ENCODE peak calls at places on chromosomes 16 and 17, in five cellular contexts. B is right lobe of liver, L is cardiac fibroblast, Y is testis, O is body of pancreas. F is an unnamed sample.

GRCh38 chr16:57156351-57156703 is 29.5 kb downstream of the PSME3IP1 start:
- DNase-seq in L (no peak), O (no peak), B (no peak), Y (no peak), F (no peak)

GRCh38 chr16:63461248-63461841 is 1425.1 kb upstream of the CDH8 start:
- DNase-seq in O (peak), L (peak), Y (peak), B (no peak), F (peak)

GRCh38 chr16:87226926-87227650 is 90.1 kb downstream of the C16orf95 start:
- DNase-seq in Y (peak), L (peak), B (no peak), O (no peak), F (no peak)

GRCh38 chr16:61887903-61888302 is 148.3 kb downstream of the CDH8 start:
- DNase-seq in L (peak), B (no peak), O (no peak), Y (peak), F (no peak)

GRCh38 chr17:18262111-18262510 is 1.6 kb downstream of the MIEF2 start:
- DNase-seq in B (no peak), Y (no peak), L (no peak), O (no peak), F (no peak)

GRCh38 chr16:3413730-3414379 is 12.8 kb downstream of the ZNF174 start:
- DNase-seq in B (no peak), O (no peak), Y (peak), L (no peak), F (no peak)

GRCh38 chr16:64478258-64478906 is 643.5 kb downstream of the CDH11 start:
- DNase-seq in L (peak), O (peak), B (no peak), Y (no peak), F (no peak)

GRCh38 chr16:70688266-70688742 is 2.5 kb upstream of the MTSS2 start:
- DNase-seq in O (peak), L (peak), Y (no peak), B (no peak), F (peak)

GRCh38 chr16:58176608-58177346 is 21.1 kb downstream of the CSNK2A2 start:
- DNase-seq in B (no peak), Y (no peak), O (no peak), L (no peak), F (no peak)

GRCh38 chr16:87625241-87625797 is 23.0 kb downstream of the JPH3 start:
- DNase-seq in L (no peak), Y (no peak), B (no peak), O (no peak), F (no peak)

GRCh38 chr16:74872302-74872701 is 97.7 kb upstream of the FA2H start:
- DNase-seq in L (no peak), O (no peak), B (no peak), Y (no peak), F (no peak)

GRCh38 chr17:37824534-37825485 is 80.0 kb upstream of the HNF1B start:
- DNase-seq in B (peak), Y (no peak), L (peak), O (no peak), F (no peak)

GRCh38 chr16:22174642-22175041 is 12.3 kb downstream of the SDR42E2 start:
- DNase-seq in B (no peak), Y (no peak), O (no peak), L (no peak), F (no peak)

GRCh38 chr17:11996722-11997146 is 541 bp downstream of the ZNF18 start:
- DNase-seq in Y (peak), L (peak), O (peak), B (peak), F (no peak)

GRCh38 chr17:2776589-2777241 is 19.5 kb upstream of the RAP1GAP2 start:
- DNase-seq in L (no peak), B (no peak), Y (peak), O (peak), F (no peak)

GRCh38 chr17:34669511-34669910 is 90.1 kb downstream of the TMEM132E start:
- DNase-seq in L (no peak), O (no peak), B (peak), Y (no peak), F (no peak)

GRCh38 chr16:56938664-56939513 is 6.9 kb downstream of the HERPUD1 start:
- DNase-seq in B (no peak), L (no peak), Y (no peak), O (no peak), F (no peak)

GRCh38 chr17:29443041-29443440 is 52.9 kb downstream of the TAOK1 start:
- DNase-seq in O (no peak), L (no peak), Y (no peak), B (no peak), F (no peak)

GRCh38 chr17:8357910-8358309 is 18.3 kb downstream of the ODF4 start:
- DNase-seq in O (no peak), B (no peak), L (no peak), Y (no peak), F (no peak)

GRCh38 chr16:68406458-68407041 is 41.8 kb downstream of the SMPD3 start:
- DNase-seq in O (no peak), B (no peak), L (no peak), Y (no peak), F (peak)

GRCh38 chr16:87841608-87842208 is 27.6 kb downstream of the SLC7A5 start:
- DNase-seq in O (no peak), L (no peak), Y (no peak), B (peak), F (no peak)

GRCh38 chr16:17827313-17827712 is 356.6 kb upstream of the XYLT1 start:
- DNase-seq in Y (no peak), O (no peak), B (no peak), L (peak), F (no peak)

GRCh38 chr16:66289051-66289680 is 77.3 kb upstream of the CDH5 start:
- DNase-seq in B (peak), L (no peak), O (no peak), Y (no peak), F (no peak)

GRCh38 chr17:42287305-42288077 is 807 bp upstream of the STAT5A start:
- DNase-seq in B (peak), O (no peak), L (peak), Y (peak), F (no peak)

GRCh38 chr17:44083250-44083849 is 12.8 kb downstream of the G6PC3 start:
- DNase-seq in Y (no peak), L (no peak), O (no peak), B (peak), F (no peak)

GRCh38 chr17:8324132-8324531 is 14.1 kb downstream of the ARHGEF15 start:
- DNase-seq in L (no peak), O (no peak), Y (no peak), B (no peak), F (no peak)

GRCh38 chr17:80940171-80941123 is 51.2 kb upstream of the CHMP6 start:
- DNase-seq in L (no peak), B (no peak), O (peak), Y (no peak), F (no peak)

GRCh38 chr16:5000573-5001001 is 33.1 kb downstream of the NAGPA start:
- DNase-seq in L (no peak), B (no peak), Y (no peak), O (no peak), F (no peak)

GRCh38 chr17:78000351-78000750 is 41.8 kb downstream of the TNRC6C start:
- DNase-seq in B (no peak), Y (no peak), O (no peak), L (peak), F (no peak)

GRCh38 chr16:70163596-70163995 is 10.0 kb upstream of the CLEC18C start:
- DNase-seq in B (no peak), O (no peak), L (no peak), Y (peak), F (no peak)

GRCh38 chr17:75406222-75406615 is 741 bp upstream of the GRB2 start:
- DNase-seq in L (peak), B (no peak), Y (no peak), O (no peak), F (no peak)

DNA sequence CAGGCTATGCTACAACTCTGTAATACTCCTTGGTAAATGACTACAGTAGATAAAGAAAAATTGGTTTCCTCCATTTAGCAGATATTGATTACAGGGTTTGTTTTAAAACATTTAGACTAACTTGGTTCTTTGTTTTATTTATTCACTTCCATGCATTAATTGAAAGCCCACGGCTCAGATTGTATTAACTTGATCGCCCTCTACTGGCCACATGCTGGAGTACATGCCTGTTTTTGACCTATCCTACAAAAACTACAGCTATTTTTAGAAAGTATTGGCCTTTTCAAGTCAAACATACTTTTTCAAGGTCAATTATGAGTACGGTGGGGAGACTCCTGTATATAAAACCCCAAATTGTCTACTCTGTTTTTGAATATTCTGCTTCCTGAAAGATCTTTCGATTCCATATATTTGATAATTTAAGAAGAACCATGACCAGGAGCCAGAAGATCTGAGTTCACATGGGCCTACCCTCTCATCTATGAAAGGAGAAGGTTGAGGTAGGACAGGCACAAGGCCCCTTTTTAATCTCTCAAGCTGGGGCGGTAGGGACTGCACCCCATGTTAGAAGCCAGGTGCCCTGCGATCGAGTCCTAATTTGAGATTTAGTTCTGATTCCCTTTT is 51.8 kb downstream of the CA10 start:
- DNase-seq in Y (peak), B (no peak), L (peak), O (peak), F (no peak)
- TF ChIP-seq CTCF in Y (peak), B (peak), L (peak), O (peak), F (peak)

GRCh38 chr17:63354251-63354650 is 91.9 kb downstream of the CYB561 start:
- DNase-seq in Y (no peak), B (no peak), L (peak), O (no peak), F (no peak)
- TF ChIP-seq CTCF in Y (no peak), B (no peak), L (no peak), O (no peak), F (no peak)

DNA sequence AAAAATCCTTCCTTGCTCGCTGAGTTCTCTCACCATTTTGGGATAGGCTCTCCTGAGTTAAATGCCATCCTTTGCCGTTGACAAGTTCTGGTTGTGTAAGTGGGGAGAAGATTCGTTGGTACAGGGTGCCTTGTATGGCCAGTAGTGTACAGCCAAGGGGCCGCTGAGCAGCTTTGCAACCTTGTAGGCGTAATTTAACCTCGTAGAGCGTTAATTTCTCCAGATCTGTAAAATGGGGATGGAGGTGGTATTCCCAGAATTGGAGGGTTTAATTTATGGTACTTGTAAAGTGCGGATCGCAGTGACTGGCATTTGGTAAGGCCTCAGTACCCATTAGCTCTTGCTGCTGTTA is 1.4 kb downstream of the ARSG start:
- DNase-seq in O (no peak), L (no peak), B (no peak), Y (no peak), F (no peak)
- TF ChIP-seq CTCF in O (no peak), L (no peak), B (no peak), Y (no peak), F (no peak)

GRCh38 chr16:11356573-11357331 is 11.5 kb downstream of the RMI2 start:
- DNase-seq in B (peak), L (peak), O (peak), Y (peak), F (no peak)
- TF ChIP-seq CTCF in B (peak), L (peak), O (peak), Y (peak), F (peak)

GRCh38 chr16:71210-71539 is 1.3 kb downstream of the RHBDF1 start:
- DNase-seq in O (no peak), B (no peak), Y (no peak), L (no peak), F (no peak)
- TF ChIP-seq CTCF in O (no peak), B (no peak), Y (no peak), L (no peak), F (no peak)

DNA sequence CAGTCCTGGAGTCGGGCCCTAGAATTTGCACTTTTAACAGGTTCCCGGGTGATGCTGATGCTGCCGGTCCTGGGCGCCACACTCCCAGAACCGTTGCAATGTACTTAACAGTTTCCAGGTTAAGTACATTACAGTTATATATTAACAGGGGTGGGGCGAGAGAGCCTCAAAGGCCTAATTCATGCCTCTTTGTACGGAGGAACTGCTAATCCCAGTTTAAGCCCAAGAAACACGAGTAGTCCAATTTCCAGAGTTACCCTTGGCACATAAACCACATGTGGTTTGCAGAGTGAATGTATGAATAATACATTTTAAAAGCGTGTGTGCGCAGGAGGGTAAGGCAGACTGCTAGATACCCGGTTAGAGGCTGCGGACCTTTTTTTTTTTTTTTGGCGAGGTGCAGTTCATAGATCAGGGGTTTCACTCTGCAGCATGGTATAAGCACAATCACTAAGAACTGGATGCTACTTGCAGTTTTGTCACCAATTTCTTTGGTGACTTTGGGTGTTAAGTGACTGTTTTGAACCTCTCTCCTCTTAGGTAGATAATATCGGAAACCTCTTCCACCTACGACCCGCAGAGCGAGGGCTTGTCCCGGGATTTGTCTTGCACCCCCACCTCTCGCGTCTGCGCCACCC is 714 bp downstream of the COX11 start:
- DNase-seq in B (peak), O (peak), L (peak), Y (no peak), F (no peak)
- TF ChIP-seq CTCF in B (no peak), O (no peak), L (no peak), Y (no peak), F (peak)

DNA sequence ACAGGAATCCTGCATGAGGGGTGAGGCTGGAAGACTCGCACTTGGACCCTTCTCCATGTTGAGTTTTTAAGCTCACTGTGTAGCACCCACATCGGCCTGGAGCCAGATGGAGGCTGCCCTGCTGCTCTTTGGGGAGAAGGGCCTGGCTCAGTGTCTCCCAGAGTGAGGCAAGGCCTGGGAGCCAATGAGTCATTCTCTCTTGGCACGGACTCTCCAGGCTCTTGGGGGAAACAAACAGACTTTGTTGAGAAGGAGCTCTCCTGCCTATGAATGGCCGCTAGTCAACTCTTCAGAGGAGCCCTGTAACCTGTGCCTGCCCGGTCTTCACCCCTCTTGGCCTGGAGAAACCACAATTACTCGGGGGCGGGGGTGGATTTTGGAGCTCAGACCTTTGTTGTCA is 50.8 kb upstream of the MAF start:
- DNase-seq in O (no peak), L (peak), Y (no peak), B (no peak), F (no peak)
- TF ChIP-seq CTCF in O (no peak), L (no peak), Y (no peak), B (no peak), F (no peak)

DNA sequence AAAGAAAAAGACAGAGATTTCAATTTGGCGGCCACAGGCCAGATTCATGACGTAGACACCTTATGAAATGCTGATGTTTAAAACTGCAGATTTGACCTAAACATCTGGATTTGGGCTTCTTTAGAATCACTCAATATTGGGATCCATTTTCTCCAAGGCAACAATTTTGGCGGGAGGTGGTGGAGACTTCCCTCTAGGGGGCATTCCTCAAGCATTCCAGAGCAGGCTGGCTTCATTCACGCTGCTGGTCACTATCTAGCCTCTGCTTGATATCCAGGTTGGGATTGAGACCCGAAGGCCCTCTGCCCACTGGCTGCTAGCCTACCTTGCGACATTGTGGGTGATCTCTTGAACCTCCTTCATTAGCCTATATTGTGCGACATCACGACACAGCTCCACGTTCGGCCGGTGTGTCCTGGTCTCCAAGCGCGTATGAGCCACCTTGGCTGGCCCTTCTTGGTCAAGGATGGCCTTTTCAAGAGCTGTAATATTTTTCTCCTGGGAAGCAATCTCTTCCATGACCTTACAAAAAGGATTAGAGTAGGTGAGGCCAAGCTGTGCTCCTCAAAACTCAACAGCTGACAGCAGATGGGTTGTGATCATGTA is 24.5 kb downstream of the FBXO39 start:
- DNase-seq in Y (no peak), O (no peak), L (no peak), B (no peak), F (no peak)
- TF ChIP-seq CTCF in Y (no peak), O (no peak), L (no peak), B (no peak), F (no peak)

F was measured in AG09319.